ENCODE peak calls at places on chromosomes 11 and 22, in six cellular contexts. P is IMR-90, U is erythroblast, J is uterus, G is heart left ventricle, N is sigmoid colon. A is an unnamed sample.

GRCh38 chr22:31333648-31334047 is 12.5 kb downstream of the PATZ1 start:
- DNase-seq in P (no peak), U (no peak), J (no peak), G (no peak), N (no peak), A (no peak)

GRCh38 chr22:31046591-31047226 is 34.4 kb upstream of the SMTN start:
- DNase-seq in P (peak; percentile 13), U (no peak), J (peak; percentile 83), G (peak; percentile 87), N (peak; percentile 86), A (no peak)

GRCh38 chr11:95501761-95502266 is 270.8 kb upstream of the SESN3 start:
- DNase-seq in P (no peak), U (no peak), J (peak; percentile 64), G (no peak), N (no peak), A (no peak)

GRCh38 chr22:27554106-27554814 is 247.3 kb downstream of the MN1 start:
- DNase-seq in P (peak; percentile 20), U (no peak), J (no peak), G (no peak), N (no peak), A (no peak)

GRCh38 chr11:78138694-78139421 is 568 bp downstream of the ALG8 start:
- DNase-seq in P (peak; percentile 31), U (peak; percentile 76), J (no peak), G (no peak), N (no peak), A (peak; percentile 40)

GRCh38 chr11:47433991-47434786 is 8.0 kb upstream of the PSMC3 start:
- DNase-seq in P (peak; percentile 70), U (no peak), J (no peak), G (no peak), N (peak; percentile 67), A (no peak)

GRCh38 chr11:27471588-27472397 is 797 bp downstream of the LGR4 start:
- DNase-seq in P (no peak), U (peak; percentile 67), J (peak; percentile 28), G (peak; percentile 70), N (peak; percentile 71), A (no peak)

GRCh38 chr11:35615911-35616900 is 2.1 kb upstream of the FJX1 start:
- DNase-seq in P (peak; percentile 74), U (peak; percentile 79), J (peak; percentile 28), G (no peak), N (no peak), A (peak; percentile 42)

GRCh38 chr11:72012091-72012630 is 13.5 kb downstream of the IL18BP start:
- DNase-seq in P (no peak), U (no peak), J (no peak), G (no peak), N (no peak), A (no peak)

GRCh38 chr22:22684605-22685561 is 40.5 kb downstream of the GGTLC2 start:
- DNase-seq in P (peak; percentile 88), U (no peak), J (peak; percentile 23), G (no peak), N (peak; percentile 43), A (no peak)

GRCh38 chr11:72240461-72241289 is 3.3 kb downstream of the PHOX2A start:
- DNase-seq in P (no peak), U (peak; percentile 33), J (no peak), G (no peak), N (peak; percentile 65), A (no peak)

GRCh38 chr11:70173018-70173417 is 30.1 kb upstream of the FADD start:
- DNase-seq in P (peak; percentile 18), U (no peak), J (no peak), G (no peak), N (no peak), A (no peak)

GRCh38 chr11:113593698-113594308 is 112.3 kb downstream of the TMPRSS5 start:
- DNase-seq in P (no peak), U (no peak), J (no peak), G (no peak), N (no peak), A (peak; percentile 5)

GRCh38 chr11:57269580-57270021 is 32.6 kb upstream of the APLNR start:
- DNase-seq in P (no peak), U (no peak), J (no peak), G (no peak), N (no peak), A (no peak)

GRCh38 chr11:92845390-92846185 is 123.9 kb upstream of the MTNR1B start:
- DNase-seq in P (no peak), U (no peak), J (no peak), G (no peak), N (no peak), A (no peak)

GRCh38 chr11:31267720-31268119 is 101.8 kb downstream of the DCDC1 start:
- DNase-seq in P (no peak), U (no peak), J (no peak), G (no peak), N (no peak), A (no peak)

DNA sequence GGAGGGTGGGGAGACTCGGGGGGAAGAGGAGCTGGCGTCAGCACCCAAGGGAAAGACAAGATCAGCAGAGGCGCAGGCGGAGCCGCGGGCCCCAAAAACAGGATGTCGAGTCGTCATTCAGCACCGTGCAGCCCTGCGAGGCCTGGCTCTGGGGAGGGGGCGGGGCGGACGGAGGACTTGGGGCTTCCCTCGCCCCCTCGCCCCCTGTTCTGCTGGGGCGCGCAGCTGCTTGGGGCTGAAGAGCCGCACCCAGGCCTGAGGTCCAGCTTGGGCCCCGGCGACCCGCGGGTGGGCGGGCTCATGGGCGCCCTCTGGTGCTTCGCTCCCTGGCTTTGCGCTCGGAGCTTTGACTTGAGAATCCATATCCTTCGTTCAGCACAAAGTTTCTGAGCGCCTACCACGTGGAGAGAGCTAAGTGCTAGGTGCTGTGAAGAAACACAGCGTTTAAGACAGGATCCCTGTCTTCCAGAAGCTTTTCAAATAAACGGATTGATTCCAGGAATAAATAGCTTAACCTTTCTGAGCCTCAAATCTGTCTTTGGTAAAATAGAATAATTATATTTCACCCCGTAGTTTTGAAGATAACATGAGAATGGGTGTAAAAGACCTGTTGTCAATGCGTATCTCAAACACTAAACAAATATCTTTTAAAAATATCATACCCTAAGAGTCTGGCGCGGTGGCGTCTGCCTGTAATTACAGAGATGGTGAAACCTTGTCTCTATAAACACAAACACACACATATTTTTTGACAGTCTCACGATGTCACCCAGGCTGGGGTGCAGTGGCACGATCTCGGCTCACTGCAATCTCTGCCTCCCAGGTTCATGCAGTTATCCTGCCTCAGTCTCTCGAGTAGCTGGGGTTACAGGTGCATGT is 906 bp upstream of the RHOG start:
- DNase-seq in P (peak; percentile 82), U (peak; percentile 89), J (peak; percentile 84), G (peak; percentile 94), N (peak; percentile 92), A (peak; percentile 75)
- TF ChIP-seq POLR2A in P (peak; percentile 57), U (peak; percentile 32), J (peak; percentile 46), G (no peak), N (peak; percentile 33), A (peak; percentile 55)

GRCh38 chr11:60511393-60511792 is 3.8 kb upstream of the MS4A13 start:
- DNase-seq in P (no peak), U (no peak), J (no peak), G (no peak), N (no peak), A (no peak)

GRCh38 chr11:60514055-60514454 is 1.1 kb upstream of the MS4A13 start:
- DNase-seq in P (no peak), U (no peak), J (no peak), G (no peak), N (no peak), A (no peak)

DNA sequence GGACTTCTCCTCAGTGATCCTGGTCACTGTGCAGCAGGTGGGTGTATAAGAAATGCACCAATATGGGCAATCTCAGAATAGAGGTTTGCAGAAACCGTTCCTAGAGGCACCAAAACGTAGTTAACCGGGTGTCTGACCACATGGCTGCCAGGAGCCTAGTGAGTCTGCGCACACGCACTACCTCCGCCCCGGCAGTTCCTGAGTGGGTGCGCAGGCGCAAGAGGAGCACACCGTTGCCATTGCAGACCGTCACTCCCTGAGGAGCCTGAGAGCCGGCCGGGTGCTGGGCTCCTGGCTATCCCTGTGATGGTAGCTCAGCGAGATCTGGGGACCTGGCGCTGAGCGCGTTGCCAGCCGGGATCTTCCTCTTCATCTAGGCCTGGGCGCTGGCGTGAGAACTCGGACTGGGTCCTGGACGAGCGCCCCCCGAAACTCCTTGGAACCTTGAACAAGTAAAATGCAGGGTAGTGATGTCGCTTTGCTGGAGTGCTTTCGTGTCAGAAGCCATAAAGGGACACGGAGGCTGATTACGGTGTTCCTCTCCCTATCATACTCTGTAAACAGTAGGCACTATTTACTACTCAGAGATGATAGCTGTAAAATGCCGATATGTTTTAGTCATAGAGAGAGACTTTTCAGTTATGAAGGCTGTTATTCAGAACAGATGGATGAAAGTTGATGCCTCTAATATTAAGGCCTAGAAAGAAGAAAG is at the start of gene MS4A13:
- DNase-seq in P (no peak), U (no peak), J (no peak), G (peak; percentile 49), N (no peak), A (no peak)
- TF ChIP-seq POLR2A in P (no peak), U (no peak), J (no peak), G (no peak), N (no peak), A (no peak)

DNA sequence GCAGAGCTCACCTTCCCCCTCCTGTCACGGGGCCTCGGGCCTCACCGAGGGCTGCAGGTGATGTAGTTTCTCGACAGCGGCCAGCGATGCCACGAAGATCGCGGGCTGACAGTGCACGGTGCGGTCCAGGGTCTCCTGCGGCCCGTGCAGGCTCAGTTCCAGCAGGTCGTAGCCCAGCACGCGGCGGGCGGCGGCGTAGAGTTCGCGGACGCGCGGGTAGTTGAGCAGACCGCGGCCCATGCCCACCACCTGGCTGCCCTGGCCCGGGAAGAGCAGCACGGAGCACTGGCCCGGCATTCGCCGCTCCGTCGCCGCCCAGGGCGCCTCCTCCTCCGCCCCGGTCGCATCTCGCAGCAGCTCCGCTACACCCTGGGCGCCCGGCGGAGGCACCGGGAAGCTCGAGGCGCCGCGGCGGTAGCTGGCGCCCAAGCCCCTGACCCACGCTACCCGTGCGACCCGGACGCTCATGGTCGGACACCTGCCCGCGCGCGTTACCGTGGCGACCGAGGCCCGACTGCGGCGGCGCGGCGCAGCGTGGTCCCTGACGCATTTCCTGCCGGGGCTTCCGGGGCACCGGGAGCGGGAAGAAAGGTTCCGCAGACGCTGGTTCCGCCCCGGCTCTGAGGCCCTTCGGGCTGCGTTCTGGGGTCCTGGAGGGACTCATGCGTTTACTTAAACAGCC is at the start of gene MCAT:
- DNase-seq in P (peak; percentile 68), U (peak; percentile 89), J (peak; percentile 75), G (peak; percentile 91), N (peak; percentile 91), A (peak; percentile 73)
- TF ChIP-seq POLR2A in P (peak; percentile 34), U (peak; percentile 59), J (peak; percentile 68), G (no peak), N (peak; percentile 23), A (peak; percentile 39)

GRCh38 chr11:116774661-116775060 is 1.9 kb upstream of the BUD13 start:
- DNase-seq in P (no peak), U (peak; percentile 49), J (no peak), G (no peak), N (no peak), A (no peak)

GRCh38 chr11:116777056-116777455 is 4.3 kb upstream of the BUD13 start:
- DNase-seq in P (no peak), U (peak; percentile 55), J (no peak), G (no peak), N (no peak), A (no peak)

GRCh38 chr11:116776522-116776984 is 3.8 kb upstream of the BUD13 start:
- DNase-seq in P (no peak), U (peak; percentile 49), J (no peak), G (no peak), N (no peak), A (no peak)

GRCh38 chr11:116773203-116774112 is 671 bp upstream of the BUD13 start:
- DNase-seq in P (peak; percentile 17), U (peak; percentile 46), J (no peak), G (no peak), N (no peak), A (no peak)

GRCh38 chr11:116775975-116776374 is 3.2 kb upstream of the BUD13 start:
- DNase-seq in P (no peak), U (no peak), J (no peak), G (no peak), N (no peak), A (no peak)
- TF ChIP-seq POLR2A in P (no peak), U (no peak), J (no peak), G (no peak), N (no peak), A (no peak)

A was measured in H54.